ENCODE peak calls at places on chromosomes 4 and X, in four cellular contexts. One of them, this sample, is unnamed.

GRCh38 chrX:113429011-113429410 is 588.4 kb upstream of the AMOT start:
- DNase-seq in mucosa of descending colon: no peak
- DNase-seq in Karpas-422: no peak
- DNase-seq in breast epithelium: no peak
- DNase-seq in this sample: no peak

GRCh38 chr4:157616741-157617472 is 396.4 kb downstream of the GRIA2 start:
- DNase-seq in breast epithelium: no peak
- DNase-seq in mucosa of descending colon: no peak
- DNase-seq in Karpas-422: no peak
- DNase-seq in this sample: no peak

GRCh38 chrX:133495464-133496391 is 80.4 kb upstream of the GPC4 start:
- DNase-seq in Karpas-422: no peak
- DNase-seq in breast epithelium: peak; percentile 27
- DNase-seq in mucosa of descending colon: peak; percentile 51
- DNase-seq in this sample: no peak

GRCh38 chrX:37060999-37061398 is 52.8 kb downstream of the FAM47C start:
- DNase-seq in mucosa of descending colon: no peak
- DNase-seq in Karpas-422: peak; percentile 83
- DNase-seq in breast epithelium: no peak
- DNase-seq in this sample: peak; percentile 21

GRCh38 chrX:150899191-150899757 is 806 bp upstream of the CD99L2 start:
- DNase-seq in mucosa of descending colon: peak; percentile 65
- DNase-seq in Karpas-422: peak; percentile 71
- DNase-seq in breast epithelium: peak; percentile 17
- DNase-seq in this sample: no peak

GRCh38 chr4:110663738-110664444 is 41.0 kb upstream of the PITX2 start:
- DNase-seq in mucosa of descending colon: no peak
- DNase-seq in breast epithelium: no peak
- DNase-seq in Karpas-422: no peak
- DNase-seq in this sample: no peak

GRCh38 chrX:31653395-31653794 is 581.6 kb upstream of the FTHL17 start:
- DNase-seq in breast epithelium: no peak
- DNase-seq in Karpas-422: no peak
- DNase-seq in mucosa of descending colon: no peak
- DNase-seq in this sample: no peak

GRCh38 chr4:70515342-70516245 is 2.8 kb upstream of the AMTN start:
- DNase-seq in mucosa of descending colon: no peak
- DNase-seq in Karpas-422: no peak
- DNase-seq in breast epithelium: no peak
- DNase-seq in this sample: no peak

GRCh38 chr4:94406668-94407437 is 44.9 kb upstream of the PDLIM5 start:
- DNase-seq in Karpas-422: peak; percentile 88
- DNase-seq in breast epithelium: peak; percentile 62
- DNase-seq in mucosa of descending colon: peak; percentile 39
- DNase-seq in this sample: peak; percentile 75

GRCh38 chr4:114684462-114684861 is 85.9 kb downstream of the UGT8 start:
- DNase-seq in mucosa of descending colon: no peak
- DNase-seq in Karpas-422: no peak
- DNase-seq in breast epithelium: no peak
- DNase-seq in this sample: no peak

GRCh38 chrX:1661048-1661921 is 46.4 kb downstream of the ASMT start:
- DNase-seq in mucosa of descending colon: peak; percentile 54
- DNase-seq in breast epithelium: no peak
- DNase-seq in Karpas-422: peak; percentile 99
- DNase-seq in this sample: peak; percentile 94

DNA sequence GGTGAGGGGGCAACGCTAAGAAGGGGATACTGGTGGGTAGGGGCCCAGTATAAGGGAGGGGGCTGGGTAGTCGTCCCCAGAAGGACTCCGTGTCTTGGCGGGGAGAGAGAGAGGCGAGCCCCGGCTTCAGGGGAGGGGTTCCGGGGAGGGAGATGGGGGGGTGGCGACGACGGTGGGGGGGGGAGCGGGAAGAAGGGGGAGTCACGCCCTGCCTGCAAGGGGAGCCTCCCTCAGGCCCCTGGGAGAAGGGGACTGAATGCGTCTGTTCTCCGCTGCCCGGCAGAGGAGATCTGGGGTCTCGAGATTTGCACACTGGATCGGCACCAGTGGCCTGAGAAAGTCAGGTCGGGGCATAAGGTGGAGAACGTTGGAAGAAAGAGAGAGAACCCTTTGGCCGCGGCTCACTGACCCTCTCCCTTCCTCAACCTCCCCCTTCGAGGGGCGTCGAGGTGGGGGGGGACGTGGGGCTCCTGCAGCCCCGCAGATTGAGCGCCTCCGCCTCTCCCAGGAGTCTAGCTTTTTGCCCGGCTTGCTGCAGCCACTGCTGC is 609 bp upstream of the BCORL1 start:
- DNase-seq in mucosa of descending colon: no peak
- DNase-seq in breast epithelium: no peak
- DNase-seq in Karpas-422: peak; percentile 47
- DNase-seq in this sample: no peak
- H3K4me3 ChIP-seq in mucosa of descending colon: no peak overlapping the region
- H3K4me3 ChIP-seq in breast epithelium: no peak overlapping the region
- H3K4me3 ChIP-seq in Karpas-422: no peak overlapping the region
- H3K4me3 ChIP-seq in this sample: peak overlapping the region; percentile 30

GRCh38 chrX:14717949-14718348 is 154.9 kb downstream of the FANCB start:
- DNase-seq in breast epithelium: no peak
- DNase-seq in mucosa of descending colon: no peak
- DNase-seq in Karpas-422: no peak
- DNase-seq in this sample: no peak
- H3K4me3 ChIP-seq in breast epithelium: no peak overlapping the region
- H3K4me3 ChIP-seq in mucosa of descending colon: no peak overlapping the region
- H3K4me3 ChIP-seq in Karpas-422: no peak overlapping the region
- H3K4me3 ChIP-seq in this sample: no peak overlapping the region

GRCh38 chr4:122765702-122766352 is 33.3 kb downstream of the BBS12 start:
- DNase-seq in Karpas-422: no peak
- DNase-seq in breast epithelium: no peak
- DNase-seq in mucosa of descending colon: no peak
- DNase-seq in this sample: no peak

GRCh38 chr4:122764808-122765189 is 32.3 kb downstream of the BBS12 start:
- DNase-seq in mucosa of descending colon: no peak
- DNase-seq in Karpas-422: no peak
- DNase-seq in breast epithelium: no peak
- DNase-seq in this sample: no peak

GRCh38 chr4:122764071-122764807 is 31.7 kb downstream of the BBS12 start:
- DNase-seq in mucosa of descending colon: no peak
- DNase-seq in breast epithelium: no peak
- DNase-seq in Karpas-422: no peak
- DNase-seq in this sample: no peak

GRCh38 chr4:122766950-122767349 is 34.4 kb downstream of the BBS12 start:
- DNase-seq in mucosa of descending colon: no peak
- DNase-seq in Karpas-422: no peak
- DNase-seq in breast epithelium: no peak
- DNase-seq in this sample: no peak

DNA sequence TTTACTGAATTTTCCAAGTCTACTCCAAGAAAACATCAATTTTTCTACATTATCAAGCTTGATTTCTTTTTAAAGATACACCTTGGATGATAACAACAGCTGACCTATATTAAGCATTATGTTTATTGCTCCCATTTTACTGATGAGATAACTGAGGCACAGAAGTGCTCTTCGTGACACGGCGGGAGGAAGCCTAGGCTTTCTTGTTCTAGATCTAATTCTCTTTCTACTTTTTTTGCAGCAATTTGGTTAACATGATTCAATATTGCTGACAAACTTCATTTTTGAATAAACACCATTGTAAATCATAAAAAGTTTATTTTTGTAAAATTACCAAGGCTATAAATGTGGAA is 33.8 kb downstream of the BBS12 start:
- DNase-seq in mucosa of descending colon: no peak
- DNase-seq in breast epithelium: no peak
- DNase-seq in Karpas-422: no peak
- DNase-seq in this sample: no peak
- H3K4me3 ChIP-seq in mucosa of descending colon: no peak overlapping the region
- H3K4me3 ChIP-seq in breast epithelium: no peak overlapping the region
- H3K4me3 ChIP-seq in Karpas-422: no peak overlapping the region
- H3K4me3 ChIP-seq in this sample: no peak overlapping the region

GRCh38 chrX:53437211-53437610 is 3.0 kb upstream of the HSD17B10 start:
- DNase-seq in Karpas-422: no peak
- DNase-seq in mucosa of descending colon: no peak
- DNase-seq in breast epithelium: no peak
- DNase-seq in this sample: no peak
- H3K4me3 ChIP-seq in Karpas-422: no peak overlapping the region
- H3K4me3 ChIP-seq in mucosa of descending colon: no peak overlapping the region
- H3K4me3 ChIP-seq in breast epithelium: no peak overlapping the region
- H3K4me3 ChIP-seq in this sample: no peak overlapping the region